ENCODE peak calls at places on chromosomes 11 and 22, in five cellular contexts. O, T, E, M and F are unnamed samples.

GRCh38 chr11:100673063-100673462 is 14.0 kb upstream of the ARHGAP42 start:
- DNase-seq in O (no peak), T (no peak), E (peak; percentile 74), M (no peak), F (no peak)

GRCh38 chr11:87423161-87423560 is 385.4 kb downstream of the TMEM135 start:
- DNase-seq in O (peak; percentile 3), T (no peak), E (no peak), M (no peak), F (no peak)

GRCh38 chr11:7603031-7603781 is 70.1 kb downstream of the CYB5R2 start:
- DNase-seq in O (no peak), T (no peak), E (no peak), M (no peak), F (no peak)

GRCh38 chr11:70381350-70381749 is 17.0 kb upstream of the CTTN start:
- DNase-seq in O (no peak), T (no peak), E (no peak), M (no peak), F (no peak)

GRCh38 chr11:19320764-19321163 is 80.0 kb upstream of the E2F8 start:
- DNase-seq in O (no peak), T (no peak), E (no peak), M (no peak), F (no peak)

GRCh38 chr22:24521791-24522245 is 26.7 kb downstream of the UPB1 start:
- DNase-seq in O (peak; percentile 48), T (peak; percentile 75), E (peak; percentile 52), M (peak; percentile 91), F (peak; percentile 83)

GRCh38 chr11:75249704-75250103 is 9.1 kb downstream of the TPBGL start:
- DNase-seq in O (no peak), T (no peak), E (no peak), M (no peak), F (no peak)

GRCh38 chr22:19361501-19362103 is 69.9 kb downstream of the HIRA start:
- DNase-seq in O (no peak), T (no peak), E (no peak), M (no peak), F (no peak)

GRCh38 chr11:36012410-36012809 is 68.5 kb downstream of the LDLRAD3 start:
- DNase-seq in O (no peak), T (no peak), E (peak; percentile 57), M (no peak), F (peak; percentile 41)

GRCh38 chr11:129611661-129612566 is 203.7 kb upstream of the TMEM45B start:
- DNase-seq in O (peak; percentile 53), T (peak; percentile 47), E (no peak), M (no peak), F (no peak)

GRCh38 chr11:64449381-64450167 is 90.6 kb downstream of the RPS6KA4 start:
- DNase-seq in O (peak; percentile 83), T (peak; percentile 89), E (peak; percentile 41), M (peak; percentile 90), F (peak; percentile 70)

GRCh38 chr11:2260491-2261364 is 9.7 kb downstream of the ASCL2 start:
- DNase-seq in O (no peak), T (no peak), E (no peak), M (no peak), F (no peak)

GRCh38 chr11:77065878-77066228 is 918 bp upstream of the CAPN5 start:
- DNase-seq in O (no peak), T (peak; percentile 48), E (peak; percentile 83), M (peak; percentile 42), F (no peak)

GRCh38 chr11:43986881-43987280 is 44.4 kb downstream of the C11orf96 start:
- DNase-seq in O (no peak), T (no peak), E (no peak), M (no peak), F (no peak)

GRCh38 chr11:43992138-43992537 is 49.7 kb downstream of the C11orf96 start:
- DNase-seq in O (no peak), T (no peak), E (no peak), M (no peak), F (no peak)

GRCh38 chr11:43987384-43988039 is 45.1 kb downstream of the C11orf96 start:
- DNase-seq in O (no peak), T (no peak), E (peak; percentile 62), M (no peak), F (no peak)

GRCh38 chr11:43988040-43988793 is 45.8 kb downstream of the C11orf96 start:
- DNase-seq in O (peak; percentile 38), T (no peak), E (peak; percentile 29), M (no peak), F (no peak)

GRCh38 chr11:43989162-43989961 is 46.9 kb downstream of the C11orf96 start:
- DNase-seq in O (no peak), T (no peak), E (no peak), M (peak; percentile 24), F (no peak)
- H3K4me1 ChIP-seq in O (peaks cover 10% of the 10 kb centered on the region), T (peaks cover 16% of the 10 kb centered on the region), E (peaks cover 28% of the 10 kb centered on the region), M (peaks cover 4% of the 10 kb centered on the region), F (no peaks in the 10 kb centered on the region)

GRCh38 chr22:48104102-48104738 is 1341.8 kb downstream of the TBC1D22A start:
- DNase-seq in O (no peak), T (no peak), E (no peak), M (no peak), F (no peak)

GRCh38 chr22:48106215-48106614 is 1343.8 kb downstream of the TBC1D22A start:
- DNase-seq in O (no peak), T (no peak), E (no peak), M (no peak), F (no peak)

GRCh38 chr22:48104786-48105185 is 1342.3 kb downstream of the TBC1D22A start:
- DNase-seq in O (no peak), T (no peak), E (no peak), M (no peak), F (no peak)

GRCh38 chr22:48105254-48105653 is 1342.8 kb downstream of the TBC1D22A start:
- DNase-seq in O (no peak), T (no peak), E (no peak), M (peak; percentile 3), F (no peak)

DNA sequence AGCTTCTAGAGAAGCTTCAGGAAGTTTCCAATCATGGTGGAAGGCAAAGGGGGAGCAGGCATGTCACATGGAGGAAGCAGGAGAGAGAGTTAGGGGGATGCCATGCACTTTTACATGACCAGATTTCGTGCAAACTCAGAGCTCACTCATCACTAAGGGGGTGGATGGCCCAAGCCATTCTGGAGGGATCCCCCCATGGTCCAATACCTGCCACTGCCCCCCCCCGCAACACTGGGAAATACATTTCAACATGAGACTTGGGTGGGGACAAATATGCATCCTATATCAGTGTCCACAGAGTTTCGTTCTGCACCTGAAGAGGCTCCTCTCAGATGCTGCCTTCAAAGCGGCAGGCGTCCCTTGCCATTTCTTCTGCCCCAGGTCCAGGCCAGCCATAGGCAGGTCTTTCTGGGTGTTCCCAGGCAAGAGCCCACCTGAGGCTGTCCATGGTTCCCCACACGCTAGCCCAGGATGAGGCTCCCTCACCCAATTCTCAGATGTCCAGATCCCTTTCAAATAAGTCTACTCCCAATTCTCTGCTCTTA is 1344.3 kb downstream of the TBC1D22A start:
- DNase-seq in O (no peak), T (no peak), E (no peak), M (no peak), F (no peak)
- H3K27me3 ChIP-seq in O (no peaks in the 10 kb centered on the region), T (no peaks in the 10 kb centered on the region), E (no peaks in the 10 kb centered on the region), M (no peaks in the 10 kb centered on the region), F (peaks cover 61% of the 10 kb centered on the region)

DNA sequence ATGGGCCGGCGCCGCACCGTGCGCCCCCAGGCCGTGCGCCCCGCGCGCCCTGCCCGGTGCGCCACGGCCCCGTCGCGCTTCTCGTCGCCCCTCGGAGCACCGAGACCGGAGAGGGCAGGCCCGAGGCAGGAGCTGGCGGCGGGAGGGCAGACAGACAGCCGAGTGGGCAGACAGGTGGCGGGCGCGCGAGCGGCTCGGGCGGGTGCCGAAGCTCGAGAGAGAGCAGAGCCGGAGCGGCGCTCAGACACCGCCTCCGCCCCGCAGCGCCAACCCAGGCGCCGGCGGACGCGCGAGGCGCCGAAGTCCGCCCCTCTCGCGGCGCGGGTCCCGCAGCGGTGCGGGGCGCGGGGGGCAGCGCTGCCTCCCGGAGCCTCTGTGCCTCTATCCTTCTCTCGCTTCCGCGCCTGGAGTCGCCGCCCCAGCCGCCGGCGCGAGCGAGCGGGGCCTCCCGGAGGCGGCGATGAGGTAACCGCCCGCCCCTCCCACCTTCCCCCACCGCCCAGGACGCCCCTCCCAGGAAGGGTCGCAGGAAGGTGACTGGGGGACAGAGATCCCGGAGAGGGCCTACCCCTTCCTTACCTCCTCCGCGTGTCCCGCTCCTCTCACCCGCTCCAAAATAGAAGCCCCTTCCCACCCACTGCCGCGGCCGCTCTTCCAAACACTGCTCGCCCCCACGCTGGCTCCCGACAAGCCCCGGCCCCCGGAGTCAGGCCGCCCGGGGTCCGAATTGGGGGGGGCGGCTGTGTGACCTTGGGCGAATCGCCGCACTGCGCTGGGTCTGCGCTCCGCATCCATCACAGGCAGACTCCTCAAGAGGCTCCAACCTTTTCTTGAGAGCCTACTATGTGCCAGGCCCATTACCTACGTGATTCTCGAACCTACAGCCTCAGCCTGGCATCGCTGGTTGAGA is at the start of gene RASL10A:
- DNase-seq in O (no peak), T (peak; percentile 69), E (no peak), M (peak; percentile 64), F (no peak)
- TF ChIP-seq EZH2 in O (no peak), T (peak; percentile 73), E (no peak), M (peak; percentile 77), F (no peak)

GRCh38 chr11:10450451-10451398 is 4.3 kb upstream of the AMPD3 start:
- DNase-seq in O (no peak), T (peak; percentile 72), E (peak; percentile 35), M (peak; percentile 90), F (peak; percentile 63)

GRCh38 chr11:10453261-10453660 is 1.8 kb upstream of the AMPD3 start:
- DNase-seq in O (no peak), T (no peak), E (no peak), M (no peak), F (no peak)

GRCh38 chr11:10454506-10454901 is 560 bp upstream of the AMPD3 start:
- DNase-seq in O (no peak), T (no peak), E (peak; percentile 3), M (no peak), F (no peak)

GRCh38 chr11:10452211-10452767 is 2.8 kb upstream of the AMPD3 start:
- DNase-seq in O (no peak), T (no peak), E (no peak), M (no peak), F (no peak)

GRCh38 chr11:10451399-10452116 is 3.5 kb upstream of the AMPD3 start:
- DNase-seq in O (no peak), T (no peak), E (no peak), M (no peak), F (no peak)
- H3K4me1 ChIP-seq in O (peaks cover 17% of the 10 kb centered on the region), T (peaks cover 15% of the 10 kb centered on the region), E (peaks cover 14% of the 10 kb centered on the region), M (peaks cover 11% of the 10 kb centered on the region), F (peaks cover 43% of the 10 kb centered on the region)